ENCODE peak calls at places on chromosomes 7 and 10, in seven cellular contexts. One of them, this sample, is unnamed.

GRCh38 chr7:32242436-32242835 is 172.2 kb upstream of the PDE1C start:
- DNase-seq in IMR-90: no peak
- DNase-seq in trophoblast cell: no peak
- DNase-seq in H9: no peak
- DNase-seq in H1: peak
- DNase-seq in mesenchymal stem cell: no peak
- DNase-seq in mesendoderm: no peak
- DNase-seq in this sample: no peak

GRCh38 chr7:4178416-4178815 is 503.7 kb upstream of the FOXK1 start:
- DNase-seq in IMR-90: no peak
- DNase-seq in mesenchymal stem cell: no peak
- DNase-seq in trophoblast cell: no peak
- DNase-seq in H9: no peak
- DNase-seq in mesendoderm: no peak
- DNase-seq in H1: no peak
- DNase-seq in this sample: no peak

GRCh38 chr10:26242752-26243151 is 26.2 kb downstream of the GAD2 start:
- DNase-seq in H1: no peak
- DNase-seq in IMR-90: no peak
- DNase-seq in mesenchymal stem cell: no peak
- DNase-seq in mesendoderm: no peak
- DNase-seq in H9: no peak
- DNase-seq in trophoblast cell: no peak
- DNase-seq in this sample: peak

GRCh38 chr7:125668321-125668993 is 738.8 kb upstream of the POT1 start:
- DNase-seq in trophoblast cell: no peak
- DNase-seq in mesendoderm: peak
- DNase-seq in mesenchymal stem cell: peak
- DNase-seq in H9: no peak
- DNase-seq in IMR-90: no peak
- DNase-seq in H1: no peak
- DNase-seq in this sample: no peak

GRCh38 chr10:30554443-30554831 is 75.1 kb downstream of the LYZL2 start:
- DNase-seq in IMR-90: no peak
- DNase-seq in mesenchymal stem cell: no peak
- DNase-seq in H9: no peak
- DNase-seq in H1: no peak
- DNase-seq in trophoblast cell: no peak
- DNase-seq in mesendoderm: no peak
- DNase-seq in this sample: no peak

GRCh38 chr10:133123050-133123745 is 35.5 kb downstream of the ADGRA1 start:
- DNase-seq in trophoblast cell: no peak
- DNase-seq in IMR-90: no peak
- DNase-seq in mesenchymal stem cell: no peak
- DNase-seq in H1: no peak
- DNase-seq in mesendoderm: no peak
- DNase-seq in H9: no peak
- DNase-seq in this sample: no peak

GRCh38 chr10:33193867-33194521 is 140.5 kb downstream of the NRP1 start:
- DNase-seq in IMR-90: peak
- DNase-seq in mesendoderm: no peak
- DNase-seq in H1: no peak
- DNase-seq in mesenchymal stem cell: peak
- DNase-seq in H9: no peak
- DNase-seq in trophoblast cell: peak
- DNase-seq in this sample: no peak

GRCh38 chr10:30813872-30814471 is 184.4 kb upstream of the LYZL2 start:
- DNase-seq in H1: no peak
- DNase-seq in trophoblast cell: no peak
- DNase-seq in H9: no peak
- DNase-seq in mesenchymal stem cell: peak
- DNase-seq in mesendoderm: no peak
- DNase-seq in IMR-90: peak
- DNase-seq in this sample: no peak

GRCh38 chr7:123538897-123539296 is 4.5 kb upstream of the IQUB start:
- DNase-seq in IMR-90: peak
- DNase-seq in mesenchymal stem cell: no peak
- DNase-seq in H9: no peak
- DNase-seq in H1: no peak
- DNase-seq in mesendoderm: no peak
- DNase-seq in trophoblast cell: no peak
- DNase-seq in this sample: no peak

GRCh38 chr7:129168219-129168991 is 20.0 kb upstream of the SMO start:
- DNase-seq in mesendoderm: peak
- DNase-seq in H9: peak
- DNase-seq in IMR-90: no peak
- DNase-seq in mesenchymal stem cell: peak
- DNase-seq in trophoblast cell: no peak
- DNase-seq in H1: peak
- DNase-seq in this sample: no peak

GRCh38 chr7:2460641-2461040 is 15.6 kb downstream of the GRIFIN start:
- DNase-seq in mesendoderm: no peak
- DNase-seq in IMR-90: no peak
- DNase-seq in H1: no peak
- DNase-seq in H9: no peak
- DNase-seq in trophoblast cell: no peak
- DNase-seq in mesenchymal stem cell: no peak
- DNase-seq in this sample: no peak

GRCh38 chr7:49398236-49398635 is 375.2 kb upstream of the VWC2 start:
- DNase-seq in H1: no peak
- DNase-seq in IMR-90: no peak
- DNase-seq in trophoblast cell: no peak
- DNase-seq in mesenchymal stem cell: no peak
- DNase-seq in H9: no peak
- DNase-seq in mesendoderm: no peak
- DNase-seq in this sample: no peak

GRCh38 chr7:7709263-7709662 is 9.1 kb downstream of the RPA3 start:
- DNase-seq in mesendoderm: peak
- DNase-seq in H9: peak
- DNase-seq in H1: no peak
- DNase-seq in IMR-90: no peak
- DNase-seq in mesenchymal stem cell: no peak
- DNase-seq in trophoblast cell: no peak
- DNase-seq in this sample: peak

GRCh38 chr7:102306916-102307677 is 20.4 kb downstream of the SH2B2 start:
- DNase-seq in mesenchymal stem cell: peak
- DNase-seq in mesendoderm: peak
- DNase-seq in IMR-90: peak
- DNase-seq in trophoblast cell: no peak
- DNase-seq in H1: no peak
- DNase-seq in H9: peak
- DNase-seq in this sample: no peak

GRCh38 chr10:71783917-71784678 is 10.8 kb upstream of the VSIR start:
- DNase-seq in H1: no peak
- DNase-seq in H9: no peak
- DNase-seq in mesendoderm: no peak
- DNase-seq in IMR-90: no peak
- DNase-seq in trophoblast cell: no peak
- DNase-seq in mesenchymal stem cell: no peak
- DNase-seq in this sample: no peak

GRCh38 chr7:138556771-138557484 is 96.9 kb downstream of the TRIM24 start:
- DNase-seq in H9: no peak
- DNase-seq in trophoblast cell: peak
- DNase-seq in H1: no peak
- DNase-seq in mesendoderm: peak
- DNase-seq in IMR-90: no peak
- DNase-seq in mesenchymal stem cell: peak
- DNase-seq in this sample: no peak

DNA sequence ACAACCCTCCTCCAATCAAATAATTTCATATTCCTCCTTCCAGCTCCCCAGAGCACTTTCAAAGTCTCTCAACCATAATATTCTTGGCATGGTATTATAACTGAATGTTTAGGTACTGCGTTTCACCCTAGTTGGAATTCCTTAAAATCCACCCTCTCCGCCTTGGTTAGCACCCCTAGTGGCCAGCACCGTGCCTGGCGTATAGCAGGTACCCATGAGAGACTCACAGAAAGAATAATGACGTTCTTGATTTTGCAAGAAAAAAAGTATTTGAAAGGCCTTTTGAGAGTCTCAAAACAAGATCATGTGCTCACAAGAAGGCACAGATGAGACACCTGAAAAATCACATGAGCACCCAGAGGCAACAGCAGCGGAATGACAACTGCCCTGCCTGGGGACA is 50.8 kb downstream of the GLI3 start:
- DNase-seq in IMR-90: no peak
- DNase-seq in mesendoderm: peak
- DNase-seq in H1: peak
- DNase-seq in H9: peak
- DNase-seq in mesenchymal stem cell: no peak
- DNase-seq in trophoblast cell: peak
- DNase-seq in this sample: no peak
- H2BK120ac ChIP-seq in IMR-90: no peak
- H2BK120ac ChIP-seq in mesendoderm: no peak
- H2BK120ac ChIP-seq in H1: no peak
- H2BK120ac ChIP-seq in H9: no peak
- H2BK120ac ChIP-seq in mesenchymal stem cell: no peak
- H2BK120ac ChIP-seq in trophoblast cell: no peak
- H2BK120ac ChIP-seq in this sample: no peak

GRCh38 chr7:46565712-46566111 is 644.6 kb upstream of the IGFBP3 start:
- DNase-seq in mesendoderm: no peak
- DNase-seq in trophoblast cell: no peak
- DNase-seq in mesenchymal stem cell: no peak
- DNase-seq in IMR-90: no peak
- DNase-seq in H9: no peak
- DNase-seq in H1: no peak
- DNase-seq in this sample: no peak

GRCh38 chr7:46566375-46566774 is 645.3 kb upstream of the IGFBP3 start:
- DNase-seq in H9: no peak
- DNase-seq in mesenchymal stem cell: no peak
- DNase-seq in mesendoderm: no peak
- DNase-seq in IMR-90: peak
- DNase-seq in H1: no peak
- DNase-seq in trophoblast cell: no peak
- DNase-seq in this sample: no peak

GRCh38 chr7:46569117-46569433 is 648.0 kb upstream of the IGFBP3 start:
- DNase-seq in H9: no peak
- DNase-seq in H1: no peak
- DNase-seq in IMR-90: no peak
- DNase-seq in trophoblast cell: peak
- DNase-seq in mesenchymal stem cell: peak
- DNase-seq in mesendoderm: peak
- DNase-seq in this sample: no peak

GRCh38 chr7:46567858-46568257 is 646.8 kb upstream of the IGFBP3 start:
- DNase-seq in IMR-90: no peak
- DNase-seq in mesendoderm: no peak
- DNase-seq in trophoblast cell: no peak
- DNase-seq in H1: no peak
- DNase-seq in H9: no peak
- DNase-seq in mesenchymal stem cell: no peak
- DNase-seq in this sample: no peak

GRCh38 chr7:46568420-46569116 is 647.5 kb upstream of the IGFBP3 start:
- DNase-seq in H9: no peak
- DNase-seq in trophoblast cell: no peak
- DNase-seq in H1: no peak
- DNase-seq in mesendoderm: no peak
- DNase-seq in mesenchymal stem cell: no peak
- DNase-seq in IMR-90: no peak
- DNase-seq in this sample: no peak
- H2BK120ac ChIP-seq in H9: no peak
- H2BK120ac ChIP-seq in trophoblast cell: no peak
- H2BK120ac ChIP-seq in H1: no peak
- H2BK120ac ChIP-seq in mesendoderm: no peak
- H2BK120ac ChIP-seq in mesenchymal stem cell: no peak
- H2BK120ac ChIP-seq in IMR-90: peak
- H2BK120ac ChIP-seq in this sample: no peak

GRCh38 chr10:61692447-61692846 is 29.7 kb downstream of the CABCOCO1 start:
- DNase-seq in H9: no peak
- DNase-seq in H1: no peak
- DNase-seq in IMR-90: no peak
- DNase-seq in mesenchymal stem cell: no peak
- DNase-seq in mesendoderm: no peak
- DNase-seq in trophoblast cell: no peak
- DNase-seq in this sample: no peak
- H2BK120ac ChIP-seq in H9: no peak
- H2BK120ac ChIP-seq in H1: no peak
- H2BK120ac ChIP-seq in IMR-90: no peak
- H2BK120ac ChIP-seq in mesenchymal stem cell: no peak
- H2BK120ac ChIP-seq in mesendoderm: no peak
- H2BK120ac ChIP-seq in trophoblast cell: no peak
- H2BK120ac ChIP-seq in this sample: no peak

GRCh38 chr7:12456506-12456905 is 52.8 kb upstream of the VWDE start:
- DNase-seq in mesenchymal stem cell: no peak
- DNase-seq in IMR-90: no peak
- DNase-seq in trophoblast cell: no peak
- DNase-seq in H1: no peak
- DNase-seq in H9: no peak
- DNase-seq in mesendoderm: no peak
- DNase-seq in this sample: no peak
- H2BK120ac ChIP-seq in mesenchymal stem cell: no peak
- H2BK120ac ChIP-seq in IMR-90: no peak
- H2BK120ac ChIP-seq in trophoblast cell: no peak
- H2BK120ac ChIP-seq in H1: no peak
- H2BK120ac ChIP-seq in H9: no peak
- H2BK120ac ChIP-seq in mesendoderm: no peak
- H2BK120ac ChIP-seq in this sample: no peak

DNA sequence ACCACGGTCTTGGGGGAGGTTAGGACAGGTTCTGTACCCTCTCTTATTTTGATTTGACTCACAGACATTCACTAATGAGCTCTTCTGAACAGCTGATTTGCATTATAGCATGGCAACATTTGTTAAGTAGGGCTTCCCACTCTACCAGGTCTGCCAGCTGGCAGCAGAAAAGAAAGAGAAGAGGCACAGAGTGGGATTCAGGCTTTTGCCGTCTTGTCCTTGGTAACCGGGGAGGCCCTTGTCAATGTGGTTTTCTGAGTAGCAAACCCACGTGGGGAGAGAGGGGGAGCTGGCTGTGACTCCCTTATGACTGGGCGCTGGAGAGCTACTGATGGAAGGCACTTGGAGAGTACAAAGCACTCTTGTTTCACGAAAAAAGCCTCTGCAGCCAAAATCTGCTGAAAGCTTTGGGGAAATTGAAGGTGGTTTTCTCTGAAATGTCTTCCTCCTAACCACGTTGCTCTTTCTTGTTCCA is 355.3 kb upstream of the GALNT17 start:
- DNase-seq in trophoblast cell: no peak
- DNase-seq in IMR-90: peak
- DNase-seq in mesendoderm: no peak
- DNase-seq in mesenchymal stem cell: no peak
- DNase-seq in H9: no peak
- DNase-seq in H1: no peak
- DNase-seq in this sample: no peak
- H2BK120ac ChIP-seq in trophoblast cell: no peak
- H2BK120ac ChIP-seq in IMR-90: no peak
- H2BK120ac ChIP-seq in mesendoderm: no peak
- H2BK120ac ChIP-seq in mesenchymal stem cell: no peak
- H2BK120ac ChIP-seq in H9: no peak
- H2BK120ac ChIP-seq in H1: no peak
- H2BK120ac ChIP-seq in this sample: no peak

GRCh38 chr7:72064916-72065315 is 347.2 kb downstream of the CALN1 start:
- DNase-seq in H1: no peak
- DNase-seq in H9: no peak
- DNase-seq in mesenchymal stem cell: no peak
- DNase-seq in mesendoderm: no peak
- DNase-seq in trophoblast cell: no peak
- DNase-seq in IMR-90: no peak
- DNase-seq in this sample: no peak
- H2BK120ac ChIP-seq in H1: no peak
- H2BK120ac ChIP-seq in H9: no peak
- H2BK120ac ChIP-seq in mesenchymal stem cell: no peak
- H2BK120ac ChIP-seq in mesendoderm: no peak
- H2BK120ac ChIP-seq in trophoblast cell: no peak
- H2BK120ac ChIP-seq in IMR-90: no peak
- H2BK120ac ChIP-seq in this sample: no peak